ENCODE peak calls at places on chromosomes 12 and 14, in nine cellular contexts. L is GM20000, Q is AG09309, J is kidney epithelial cell, P is fibroblast of the aortic adventitia, W is PC-9, D is cardiac muscle cell, E is progenitor cell of endocrine pancreas, H is AG04450. M is an unnamed sample.

GRCh38 chr14:35534884-35535793 is 1.2 kb downstream of the INSM2 start:
- DNase-seq in H (peak; percentile 24), D (peak; percentile 76), Q (no peak), L (peak; percentile 87), W (no peak), E (peak; percentile 83), P (peak; percentile 60), J (no peak), M (peak; percentile 87)

GRCh38 chr12:27193106-27193505 is 51.0 kb upstream of the STK38L start:
- DNase-seq in J (no peak), P (peak; percentile 84), L (no peak), E (no peak), Q (no peak), W (no peak), H (peak; percentile 65), D (peak; percentile 76), M (no peak)

GRCh38 chr12:65911321-65911720 is 87.0 kb downstream of the HMGA2 start:
- DNase-seq in W (no peak), D (peak; percentile 51), J (no peak), P (peak; percentile 63), Q (no peak), L (no peak), E (no peak), H (no peak), M (no peak)

GRCh38 chr12:3035815-3036702 is 41.1 kb upstream of the TSPAN9 start:
- DNase-seq in E (no peak), L (no peak), Q (no peak), J (no peak), D (peak; percentile 32), P (peak; percentile 26), H (no peak), W (no peak), M (no peak)

GRCh38 chr12:3988519-3989217 is 115.5 kb upstream of the PARP11 start:
- DNase-seq in D (no peak), P (no peak), H (no peak), J (no peak), E (no peak), Q (no peak), L (peak; percentile 64), W (no peak), M (no peak)

GRCh38 chr14:29741909-29742401 is 185.7 kb downstream of the PRKD1 start:
- DNase-seq in W (no peak), L (no peak), P (peak; percentile 91), D (peak; percentile 81), Q (no peak), H (no peak), E (no peak), J (no peak), M (no peak)

GRCh38 chr12:111091036-111091435 is 170.7 kb upstream of the MYL2 start:
- DNase-seq in H (no peak), P (no peak), W (no peak), D (no peak), E (no peak), Q (no peak), J (no peak), L (no peak), M (no peak)

GRCh38 chr12:122860052-122860853 is 25.0 kb downstream of the HIP1R start:
- DNase-seq in W (no peak), P (peak; percentile 82), Q (no peak), E (peak; percentile 77), J (no peak), D (peak; percentile 86), H (peak; percentile 46), L (peak; percentile 92), M (peak; percentile 89)

GRCh38 chr12:109999983-110000505 is 814 bp downstream of the ANKRD13A start:
- DNase-seq in D (peak; percentile 56), E (no peak), L (no peak), H (no peak), J (no peak), P (peak; percentile 70), Q (no peak), W (no peak), M (no peak)

GRCh38 chr12:71664411-71665108 is 459 bp downstream of the THAP2 start:
- DNase-seq in L (no peak), W (no peak), H (no peak), E (no peak), D (peak; percentile 21), P (no peak), Q (no peak), J (no peak), M (no peak)

GRCh38 chr12:84502907-84503787 is 409.5 kb downstream of the SLC6A15 start:
- DNase-seq in H (peak; percentile 55), L (peak; percentile 39), E (peak; percentile 48), Q (peak; percentile 37), D (peak; percentile 78), P (peak; percentile 83), W (no peak), J (peak; percentile 7), M (no peak)

GRCh38 chr14:92844220-92844619 is 50.1 kb downstream of the GOLGA5 start:
- DNase-seq in E (no peak), Q (no peak), J (no peak), D (no peak), L (peak; percentile 17), W (no peak), H (no peak), P (no peak), M (no peak)

GRCh38 chr12:132783917-132784531 is 22.4 kb upstream of the ANKLE2 start:
- DNase-seq in Q (no peak), D (no peak), E (no peak), J (no peak), L (no peak), W (no peak), H (no peak), P (no peak), M (no peak)

GRCh38 chr12:12887471-12887870 is 3.9 kb upstream of the GPRC5A start:
- DNase-seq in D (no peak), H (no peak), P (no peak), E (no peak), Q (no peak), L (no peak), J (no peak), W (no peak), M (no peak)

GRCh38 chr14:60163741-60164140 is 1.5 kb downstream of the DHRS7 start:
- DNase-seq in D (no peak), E (no peak), Q (no peak), J (no peak), W (no peak), P (no peak), L (no peak), H (no peak), M (no peak)

GRCh38 chr14:60165547-60165876 is 314 bp upstream of the DHRS7 start:
- DNase-seq in Q (no peak), D (no peak), P (no peak), E (no peak), W (no peak), J (no peak), L (no peak), H (no peak), M (no peak)

GRCh38 chr14:60166144-60166543 is 946 bp upstream of the DHRS7 start:
- DNase-seq in J (no peak), D (no peak), P (no peak), E (no peak), Q (no peak), H (no peak), W (no peak), L (no peak), M (no peak)

GRCh38 chr14:60164404-60164716 is 838 bp downstream of the DHRS7 start:
- DNase-seq in H (no peak), P (peak; percentile 64), J (no peak), W (peak; percentile 75), L (no peak), E (no peak), D (no peak), Q (no peak), M (no peak)

GRCh38 chr14:60164717-60165546 is at the start of gene DHRS7:
- DNase-seq in J (peak; percentile 29), D (peak; percentile 87), H (peak; percentile 24), Q (peak; percentile 21), P (peak; percentile 70), W (peak; percentile 73), E (peak; percentile 72), L (peak; percentile 88), M (peak; percentile 82)
- TF ChIP-seq CTCF in J (peak; percentile 13), D (peak; percentile 65), H (peak; percentile 12), Q (peak; percentile 49), P (peak; percentile 49), W (no peak), E (peak; percentile 55), L (peak; percentile 20), M (peak; percentile 63)

GRCh38 chr14:77043984-77044485 is 15.5 kb upstream of the IRF2BPL start:
- DNase-seq in P (no peak), L (no peak), E (no peak), D (no peak), W (no peak), J (no peak), Q (no peak), H (no peak), M (no peak)

GRCh38 chr14:77046706-77047105 is 18.2 kb upstream of the IRF2BPL start:
- DNase-seq in P (peak; percentile 37), D (no peak), L (no peak), Q (no peak), H (no peak), E (no peak), J (no peak), W (peak; percentile 98), M (no peak)

GRCh38 chr14:77045570-77045890 is 17.0 kb upstream of the IRF2BPL start:
- DNase-seq in P (no peak), H (no peak), D (no peak), E (no peak), L (no peak), Q (no peak), W (peak; percentile 91), J (no peak), M (no peak)

GRCh38 chr14:77043177-77043983 is 14.9 kb upstream of the IRF2BPL start:
- DNase-seq in Q (peak; percentile 90), H (no peak), P (peak; percentile 98), W (peak; percentile 83), E (no peak), D (peak; percentile 96), J (no peak), L (no peak), M (no peak)

GRCh38 chr14:77044776-77045569 is 16.5 kb upstream of the IRF2BPL start:
- DNase-seq in W (peak; percentile 61), L (no peak), J (no peak), E (no peak), H (no peak), P (peak; percentile 96), Q (no peak), D (peak; percentile 91), M (no peak)
- TF ChIP-seq CTCF in W (no peak), L (no peak), J (no peak), E (no peak), H (no peak), P (peak; percentile 18), Q (no peak), D (no peak), M (no peak)

DNA sequence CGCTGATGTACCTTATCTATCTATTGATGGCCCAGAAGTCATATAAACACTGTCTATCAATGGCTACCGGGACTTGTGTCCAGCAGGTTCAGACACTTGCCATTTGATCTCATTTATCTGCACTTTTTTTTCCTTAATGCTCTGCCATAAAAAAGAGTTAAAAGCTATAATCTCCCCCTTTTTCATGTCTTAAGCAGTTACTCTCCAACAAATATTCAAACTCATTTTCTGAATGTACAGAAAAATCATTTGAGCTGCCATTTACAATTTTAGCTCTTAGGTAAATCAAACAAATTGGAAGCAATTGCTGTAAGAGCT is 101.4 kb downstream of the SLC8A3 start:
- DNase-seq in Q (no peak), W (no peak), D (no peak), E (no peak), L (no peak), H (no peak), P (no peak), J (no peak), M (no peak)
- TF ChIP-seq CTCF in Q (no peak), W (peak; percentile 22), D (no peak), E (no peak), L (no peak), H (no peak), P (no peak), J (no peak), M (no peak)

GRCh38 chr12:108647199-108647935 is 13.7 kb upstream of the SELPLG start:
- DNase-seq in H (no peak), W (no peak), E (no peak), P (peak; percentile 54), Q (no peak), D (no peak), J (no peak), L (no peak), M (no peak)
- TF ChIP-seq CTCF in H (peak; percentile 38), W (no peak), E (no peak), P (no peak), Q (no peak), D (no peak), J (no peak), L (no peak), M (peak; percentile 31)